ENCODE peak calls at places on chromosomes 11 and 22, in seven cellular contexts. A, R, L, B, I, K and Q are unnamed samples.

GRCh38 chr11:1926156-1927031 is 6.9 kb downstream of the TNNT3 start:
- DNase-seq in A (no peak), R (no peak), L (no peak), B (no peak), I (no peak), K (no peak), Q (no peak)

GRCh38 chr11:108654994-108655631 is 9.8 kb upstream of the DDX10 start:
- DNase-seq in A (peak), R (no peak), L (peak), B (no peak), I (no peak), K (no peak), Q (no peak)

GRCh38 chr11:86588566-86589090 is 83.8 kb downstream of the ME3 start:
- DNase-seq in A (no peak), R (no peak), L (no peak), B (no peak), I (no peak), K (no peak), Q (no peak)

GRCh38 chr11:1057806-1058205 is 16.9 kb upstream of the MUC2 start:
- DNase-seq in A (no peak), R (no peak), L (no peak), B (peak), I (no peak), K (no peak), Q (no peak)

GRCh38 chr11:110141812-110142211 is 48.6 kb downstream of the ZC3H12C start:
- DNase-seq in A (peak), R (no peak), L (no peak), B (no peak), I (no peak), K (no peak), Q (no peak)

GRCh38 chr11:74815966-74816365 is 67.3 kb downstream of the RNF169 start:
- DNase-seq in A (no peak), R (no peak), L (no peak), B (no peak), I (no peak), K (no peak), Q (no peak)

GRCh38 chr11:41379084-41379483 is 80.4 kb downstream of the LRRC4C start:
- DNase-seq in A (no peak), R (peak), L (no peak), B (no peak), I (no peak), K (no peak), Q (no peak)

GRCh38 chr22:33335611-33336279 is 277.6 kb upstream of the SYN3 start:
- DNase-seq in A (no peak), R (no peak), L (no peak), B (no peak), I (no peak), K (no peak), Q (no peak)

GRCh38 chr11:8283510-8284272 is 20.0 kb upstream of the LMO1 start:
- DNase-seq in A (peak), R (no peak), L (no peak), B (no peak), I (peak), K (no peak), Q (no peak)

GRCh38 chr11:12165237-12165875 is 55.0 kb downstream of the MICAL2 start:
- DNase-seq in A (no peak), R (no peak), L (no peak), B (peak), I (no peak), K (no peak), Q (no peak)

GRCh38 chr11:72741429-72741833 is 10.8 kb downstream of the ARAP1 start:
- DNase-seq in A (no peak), R (no peak), L (no peak), B (peak), I (peak), K (peak), Q (no peak)

GRCh38 chr11:100925935-100926334 is 203.7 kb downstream of the PGR start:
- DNase-seq in A (peak), R (no peak), L (no peak), B (no peak), I (no peak), K (no peak), Q (no peak)

GRCh38 chr22:47090591-47091240 is 328.3 kb downstream of the TBC1D22A start:
- DNase-seq in A (peak), R (peak), L (no peak), B (no peak), I (no peak), K (no peak), Q (no peak)

GRCh38 chr11:66112640-66113098 is 42.6 kb downstream of the PACS1 start:
- DNase-seq in A (peak), R (no peak), L (no peak), B (no peak), I (no peak), K (no peak), Q (peak)
- H3K27ac ChIP-seq in A (peak), R (peak), L (no peak), B (no peak), I (peak), K (peak), Q (peak)

GRCh38 chr22:29205598-29206371 is at the start of gene EMID1:
- DNase-seq in A (peak), R (no peak), L (peak), B (peak), I (peak), K (peak), Q (peak)
- H3K27ac ChIP-seq in A (no peak), R (no peak), L (peak), B (peak), I (peak), K (no peak), Q (no peak)

GRCh38 chr11:44934110-44934509 is 16.6 kb downstream of the TP53I11 start:
- DNase-seq in A (no peak), R (no peak), L (no peak), B (no peak), I (no peak), K (no peak), Q (no peak)
- H3K27ac ChIP-seq in A (no peak), R (no peak), L (no peak), B (no peak), I (no peak), K (no peak), Q (no peak)

DNA sequence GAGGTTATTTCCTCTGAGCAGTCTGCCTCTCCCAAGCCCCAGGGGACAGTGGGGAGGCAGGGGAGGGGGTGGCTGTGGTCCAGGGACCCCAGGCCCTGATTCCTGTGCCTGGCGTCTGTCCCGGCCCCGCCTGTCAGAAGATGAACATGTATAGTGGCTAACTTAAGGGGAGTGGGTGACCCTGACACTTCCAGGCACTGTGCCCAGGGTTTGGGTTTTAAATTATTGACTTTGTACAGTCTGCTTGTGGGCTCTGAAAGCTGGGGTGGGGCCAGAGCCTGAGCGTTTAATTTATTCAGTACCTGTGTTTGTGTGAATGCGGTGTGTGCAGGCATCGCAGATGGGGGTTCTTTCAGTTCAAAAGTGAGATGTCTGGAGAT is 3.1 kb downstream of the PIM3 start:
- DNase-seq in A (no peak), R (no peak), L (peak), B (no peak), I (peak), K (peak), Q (no peak)
- H3K27ac ChIP-seq in A (no peak), R (peak), L (peak), B (peak), I (peak), K (peak), Q (peak)

GRCh38 chr22:39268645-39269044 is 23.9 kb upstream of the PDGFB start:
- DNase-seq in A (no peak), R (no peak), L (no peak), B (no peak), I (no peak), K (no peak), Q (no peak)

GRCh38 chr22:39270792-39271191 is 26.0 kb upstream of the PDGFB start:
- DNase-seq in A (no peak), R (no peak), L (no peak), B (no peak), I (no peak), K (no peak), Q (no peak)

GRCh38 chr22:39270280-39270679 is 25.5 kb upstream of the PDGFB start:
- DNase-seq in A (no peak), R (no peak), L (no peak), B (no peak), I (no peak), K (no peak), Q (peak)

GRCh38 chr22:39267966-39268365 is 23.2 kb upstream of the PDGFB start:
- DNase-seq in A (no peak), R (no peak), L (no peak), B (no peak), I (no peak), K (no peak), Q (no peak)

GRCh38 chr22:39269095-39269827 is 24.5 kb upstream of the PDGFB start:
- DNase-seq in A (no peak), R (no peak), L (no peak), B (no peak), I (no peak), K (no peak), Q (no peak)
- H3K27ac ChIP-seq in A (no peak), R (no peak), L (no peak), B (no peak), I (no peak), K (peak), Q (no peak)

GRCh38 chr11:79439430-79439892 is 1.4 kb downstream of the TENM4 start:
- DNase-seq in A (peak), R (no peak), L (no peak), B (no peak), I (no peak), K (no peak), Q (no peak)

GRCh38 chr11:79437274-79437980 is 3.4 kb downstream of the TENM4 start:
- DNase-seq in A (peak), R (no peak), L (peak), B (peak), I (peak), K (peak), Q (peak)

GRCh38 chr11:79438631-79439429 is 2.0 kb downstream of the TENM4 start:
- DNase-seq in A (peak), R (no peak), L (no peak), B (peak), I (no peak), K (peak), Q (peak)

GRCh38 chr11:79436911-79437273 is 3.9 kb downstream of the TENM4 start:
- DNase-seq in A (no peak), R (no peak), L (no peak), B (no peak), I (no peak), K (no peak), Q (no peak)

DNA sequence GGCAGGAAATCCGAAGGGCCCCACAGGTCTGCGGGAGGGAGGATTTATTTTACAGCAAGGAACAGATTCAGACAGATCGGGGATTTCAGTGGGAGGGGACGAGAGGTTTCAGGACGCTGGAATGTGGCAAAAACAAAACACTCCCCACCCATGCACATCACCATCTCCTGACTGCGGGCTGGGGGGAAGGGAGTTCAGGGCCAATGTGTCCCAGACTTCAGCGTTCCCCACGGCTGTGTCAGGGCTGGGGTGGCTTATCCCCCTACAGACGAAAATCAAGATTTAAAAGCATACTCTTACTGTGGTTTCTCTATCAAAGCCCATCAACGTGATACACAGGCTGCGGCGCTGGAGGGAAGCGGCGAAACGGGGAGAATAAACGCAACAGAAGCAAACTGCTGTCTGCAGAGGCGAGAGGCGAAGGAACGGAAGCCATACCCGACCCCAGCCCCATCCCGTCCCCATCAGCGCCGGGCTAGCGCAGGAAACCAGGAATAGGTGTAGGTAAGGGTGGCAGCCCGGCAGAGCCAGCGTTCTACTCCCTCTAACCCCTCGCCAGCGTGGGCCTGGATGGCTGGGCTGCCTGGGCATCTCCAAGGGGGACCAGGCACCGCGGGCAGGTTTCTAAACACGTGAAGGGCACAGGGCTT is 2.7 kb downstream of the TENM4 start:
- DNase-seq in A (peak), R (no peak), L (no peak), B (no peak), I (no peak), K (no peak), Q (no peak)
- H3K27ac ChIP-seq in A (no peak), R (no peak), L (peak), B (no peak), I (no peak), K (peak), Q (no peak)

DNA sequence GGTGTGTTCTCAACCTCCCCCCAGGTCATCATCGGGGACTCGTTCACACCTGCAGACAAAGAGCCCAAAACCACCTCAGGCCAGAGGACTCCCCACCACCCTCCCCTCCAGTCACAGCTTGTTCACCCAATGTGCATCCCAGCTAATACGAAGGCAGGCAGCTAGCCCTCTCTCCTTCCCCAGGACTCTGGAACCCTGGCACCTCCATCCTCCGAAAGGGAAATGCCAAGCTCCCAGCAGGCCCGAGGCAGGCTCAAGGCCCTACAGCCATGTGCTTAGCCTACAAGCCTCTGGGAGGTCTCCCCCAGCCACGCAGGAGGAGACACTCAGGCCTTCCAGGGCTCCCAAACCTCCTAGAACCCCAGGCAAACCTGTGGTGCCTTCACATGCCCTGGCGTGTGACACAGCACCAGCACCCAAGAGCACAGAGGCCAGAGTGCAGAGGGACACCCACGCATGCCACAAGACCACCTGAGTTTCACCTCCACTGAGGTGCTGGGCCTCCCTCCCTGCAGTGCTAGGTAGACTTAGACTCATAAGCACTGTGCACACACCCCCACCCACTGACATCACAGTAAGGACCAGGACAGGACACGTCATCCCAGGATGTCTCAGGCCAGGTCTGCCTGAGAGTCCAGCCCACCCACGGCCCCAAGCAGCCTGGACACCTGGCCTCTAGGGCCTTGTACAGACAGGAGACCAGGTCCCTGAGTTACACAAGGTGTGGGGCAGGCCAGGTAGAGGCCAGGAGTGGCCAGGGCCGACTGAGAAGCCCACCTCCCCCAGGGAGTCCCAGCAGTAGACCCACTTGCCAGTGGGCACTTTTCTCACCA is 6.5 kb downstream of the TSSK2 start:
- DNase-seq in A (no peak), R (no peak), L (no peak), B (no peak), I (no peak), K (no peak), Q (no peak)
- H3K27ac ChIP-seq in A (no peak), R (no peak), L (no peak), B (no peak), I (no peak), K (no peak), Q (no peak)

GRCh38 chr11:14258177-14258935 is 100.6 kb downstream of the RRAS2 start:
- DNase-seq in A (peak), R (no peak), L (no peak), B (no peak), I (no peak), K (no peak), Q (no peak)
- H3K27ac ChIP-seq in A (no peak), R (no peak), L (no peak), B (peak), I (no peak), K (no peak), Q (no peak)